ENCODE peak calls at places on chromosomes 11 and 22, in seven cellular contexts. E, R, O, Z, K, X and L are unnamed samples.

GRCh38 chr11:71917646-71918045 is 10.7 kb downstream of the XNDC1N start:
- DNase-seq in E (no peak), R (no peak), O (no peak), Z (no peak), K (no peak), X (no peak), L (no peak)

GRCh38 chr11:44143987-44144909 is 48.8 kb downstream of the EXT2 start:
- DNase-seq in E (peak; percentile 95), R (no peak), O (no peak), Z (no peak), K (no peak), X (peak; percentile 4), L (no peak)

GRCh38 chr22:26835929-26836528 is 178.6 kb downstream of the MIAT start:
- DNase-seq in E (peak; percentile 45), R (peak; percentile 41), O (no peak), Z (peak; percentile 94), K (no peak), X (peak; percentile 73), L (no peak)

GRCh38 chr22:47177334-47177815 is 414.9 kb downstream of the TBC1D22A start:
- DNase-seq in E (no peak), R (peak; percentile 12), O (no peak), Z (no peak), K (peak; percentile 6), X (no peak), L (no peak)

GRCh38 chr22:31400023-31400397 is 606 bp downstream of the DRG1 start:
- DNase-seq in E (no peak), R (no peak), O (peak; percentile 39), Z (peak; percentile 7), K (no peak), X (no peak), L (no peak)

GRCh38 chr11:101848262-101848661 is 66.5 kb upstream of the CEP126 start:
- DNase-seq in E (peak; percentile 77), R (no peak), O (no peak), Z (peak; percentile 33), K (no peak), X (peak; percentile 38), L (no peak)

GRCh38 chr11:103609117-103610066 is 427.0 kb upstream of the DDI1 start:
- DNase-seq in E (peak; percentile 97), R (no peak), O (peak; percentile 97), Z (peak; percentile 66), K (no peak), X (no peak), L (peak; percentile 66)

GRCh38 chr11:72045849-72046248 is 34.5 kb downstream of the NUMA1 start:
- DNase-seq in E (no peak), R (no peak), O (no peak), Z (no peak), K (no peak), X (no peak), L (no peak)

GRCh38 chr11:28439403-28439802 is 331.2 kb downstream of the METTL15 start:
- DNase-seq in E (no peak), R (no peak), O (no peak), Z (no peak), K (no peak), X (no peak), L (no peak)

GRCh38 chr11:19972091-19972490 is 188.2 kb downstream of the DBX1 start:
- DNase-seq in E (no peak), R (no peak), O (no peak), Z (no peak), K (no peak), X (no peak), L (no peak)

GRCh38 chr11:118884613-118885274 is 1.1 kb downstream of the CXCR5 start:
- DNase-seq in E (no peak), R (no peak), O (no peak), Z (no peak), K (no peak), X (no peak), L (no peak)

GRCh38 chr11:118883004-118883367 is 706 bp upstream of the CXCR5 start:
- DNase-seq in E (no peak), R (no peak), O (no peak), Z (no peak), K (no peak), X (no peak), L (no peak)

GRCh38 chr11:118883368-118884071 is at the start of gene CXCR5:
- DNase-seq in E (no peak), R (no peak), O (peak; percentile 50), Z (no peak), K (no peak), X (no peak), L (no peak)

GRCh38 chr11:118881130-118881717 is 2.5 kb upstream of the CXCR5 start:
- DNase-seq in E (no peak), R (no peak), O (no peak), Z (no peak), K (no peak), X (no peak), L (no peak)

DNA sequence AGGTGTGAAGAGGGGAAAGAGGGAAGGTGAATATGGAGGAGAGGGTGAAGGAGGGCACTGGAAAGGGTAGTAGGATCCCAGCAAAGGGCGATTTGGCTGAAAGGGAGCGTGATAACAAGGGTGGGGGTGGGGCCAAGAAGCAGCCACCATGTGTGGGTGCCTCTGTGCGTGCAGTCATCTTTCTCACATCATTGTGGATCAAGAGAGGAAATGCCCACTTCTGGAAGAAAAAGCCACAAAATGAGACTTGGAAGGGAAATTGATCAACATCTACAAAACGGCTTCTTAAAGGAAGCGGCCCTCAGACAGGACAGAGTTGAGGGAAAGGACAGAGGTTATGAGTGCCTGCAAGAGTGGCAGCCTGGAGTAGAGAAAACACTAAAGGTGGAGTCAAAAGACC is 1.2 kb upstream of the CXCR5 start:
- DNase-seq in E (no peak), R (no peak), O (no peak), Z (no peak), K (no peak), X (no peak), L (no peak)
- H3K36me3 ChIP-seq in E (no peaks in the 10 kb centered on the region), R (no peaks in the 10 kb centered on the region), O (no peaks in the 10 kb centered on the region), Z (no peaks in the 10 kb centered on the region), K (no peaks in the 10 kb centered on the region), X (no peaks in the 10 kb centered on the region), L (no peaks in the 10 kb centered on the region)

DNA sequence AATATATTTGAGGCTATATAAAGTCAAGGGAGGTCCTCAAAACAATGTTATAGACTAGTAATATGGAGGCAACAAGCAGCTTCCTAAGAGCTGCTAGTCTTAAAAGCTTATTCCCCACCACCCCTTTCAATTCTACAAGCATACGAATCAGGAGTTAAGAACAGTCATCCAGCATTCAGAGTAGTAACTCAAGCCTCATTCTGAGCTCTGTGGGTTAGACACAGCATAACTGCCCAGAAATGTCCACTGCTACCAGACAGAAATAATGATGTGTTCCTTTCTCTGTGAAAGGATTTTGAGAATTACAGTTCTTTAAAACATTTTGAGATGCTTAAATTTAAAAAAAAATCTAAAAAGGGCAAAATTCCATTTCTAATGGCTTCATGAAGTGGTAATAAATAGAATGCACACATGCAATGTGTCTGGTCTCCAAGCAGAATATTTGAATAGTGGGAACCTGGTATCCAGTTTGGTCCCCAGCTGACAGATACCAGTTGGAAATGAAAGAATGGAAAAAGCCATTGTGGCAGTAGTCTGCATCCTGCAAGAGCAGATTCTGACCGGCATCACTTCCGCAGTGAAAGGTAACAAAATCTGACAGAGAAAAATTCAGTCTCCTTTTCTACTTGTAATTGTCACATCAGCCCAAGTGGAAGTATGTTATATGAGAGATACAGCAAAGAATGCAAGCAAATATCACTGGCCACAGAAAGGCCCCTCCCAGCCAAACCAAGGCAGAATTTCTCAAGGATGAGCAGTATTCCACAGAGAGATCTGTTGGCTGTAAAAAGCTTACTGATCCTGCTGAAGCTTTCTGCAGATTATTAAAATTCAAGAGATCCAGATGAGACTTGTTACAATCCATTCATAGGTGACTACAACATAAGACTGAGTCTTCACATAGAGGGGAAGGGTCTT is 310.8 kb upstream of the PITPNB start:
- DNase-seq in E (no peak), R (no peak), O (peak; percentile 88), Z (no peak), K (no peak), X (no peak), L (no peak)
- H3K36me3 ChIP-seq in E (no peaks in the 10 kb centered on the region), R (no peaks in the 10 kb centered on the region), O (no peaks in the 10 kb centered on the region), Z (no peaks in the 10 kb centered on the region), K (no peaks in the 10 kb centered on the region), X (no peaks in the 10 kb centered on the region), L (no peaks in the 10 kb centered on the region)

DNA sequence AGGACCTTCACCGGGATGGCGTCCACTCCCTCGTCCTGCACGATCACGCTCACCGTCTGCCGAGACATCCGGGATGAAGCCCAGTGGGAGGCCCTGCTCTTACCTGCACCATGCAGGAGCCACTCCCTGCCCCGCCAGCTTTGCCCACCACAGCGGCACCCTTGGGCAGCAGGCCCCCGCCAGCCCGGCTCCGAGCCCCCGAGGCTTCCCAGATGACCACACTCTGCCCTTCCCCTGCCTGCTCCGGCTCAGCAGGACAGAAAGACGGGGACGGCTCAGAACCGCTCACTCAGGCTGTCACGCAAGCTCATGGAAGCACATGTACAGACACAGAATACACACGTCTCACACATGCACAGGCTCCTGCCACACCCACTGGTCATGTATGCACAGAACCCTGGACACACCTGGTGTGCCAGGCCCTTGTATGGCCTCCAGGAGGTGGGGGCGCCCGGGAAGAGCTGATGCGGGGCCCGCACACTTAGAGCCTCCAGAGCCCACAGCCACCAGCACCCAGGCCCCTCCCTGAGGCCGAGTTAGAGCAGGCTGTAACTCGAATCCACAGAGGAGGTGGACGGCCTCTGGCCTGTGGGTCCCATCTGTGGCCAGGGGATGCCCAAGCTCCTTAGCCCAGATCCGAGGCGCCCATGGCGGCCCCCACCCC is 8.9 kb upstream of the MAPK11 start:
- DNase-seq in E (no peak), R (no peak), O (no peak), Z (no peak), K (no peak), X (no peak), L (no peak)
- H3K36me3 ChIP-seq in E (peaks cover 35% of the 10 kb centered on the region), R (peaks cover 96% of the 10 kb centered on the region), O (peaks cover 75% of the 10 kb centered on the region), Z (peaks cover 8% of the 10 kb centered on the region), K (peaks cover 94% of the 10 kb centered on the region), X (peaks cover 11% of the 10 kb centered on the region), L (peaks cover 79% of the 10 kb centered on the region)

GRCh38 chr22:37568448-37569008 is 8.2 kb downstream of the CDC42EP1 start:
- DNase-seq in E (no peak), R (no peak), O (no peak), Z (no peak), K (no peak), X (no peak), L (no peak)

GRCh38 chr22:37566329-37566837 is 6.1 kb downstream of the CDC42EP1 start:
- DNase-seq in E (no peak), R (no peak), O (no peak), Z (no peak), K (no peak), X (no peak), L (no peak)

GRCh38 chr22:37566903-37567798 is 6.9 kb downstream of the CDC42EP1 start:
- DNase-seq in E (peak; percentile 93), R (peak; percentile 78), O (peak; percentile 63), Z (peak; percentile 93), K (peak; percentile 84), X (peak; percentile 97), L (no peak)

GRCh38 chr22:37569009-37569920 is 9.0 kb downstream of the CDC42EP1 start:
- DNase-seq in E (no peak), R (no peak), O (no peak), Z (peak; percentile 59), K (no peak), X (peak; percentile 89), L (no peak)

DNA sequence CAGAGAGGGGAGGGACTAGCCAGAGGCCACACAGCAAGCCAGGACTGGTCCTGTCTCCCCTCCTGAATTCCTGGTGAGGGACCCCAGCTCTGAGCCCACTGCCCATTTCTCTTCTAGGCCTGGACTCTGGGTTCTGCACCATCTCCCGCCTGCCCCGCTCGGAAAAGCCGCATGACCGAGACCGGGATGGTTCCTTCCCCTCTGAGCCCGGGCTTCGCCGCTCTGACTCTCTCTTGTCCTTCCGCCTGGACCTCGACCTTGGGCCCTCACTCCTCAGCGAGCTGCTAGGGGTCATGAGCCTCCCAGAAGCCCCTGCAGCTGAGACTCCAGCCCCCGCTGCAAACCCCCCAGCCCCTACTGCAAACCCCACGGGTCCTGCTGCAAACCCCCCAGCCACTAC is 7.7 kb downstream of the CDC42EP1 start:
- DNase-seq in E (no peak), R (no peak), O (no peak), Z (no peak), K (no peak), X (no peak), L (no peak)
- H3K36me3 ChIP-seq in E (peaks cover 8% of the 10 kb centered on the region), R (peaks cover 36% of the 10 kb centered on the region), O (peaks cover 26% of the 10 kb centered on the region), Z (no peaks in the 10 kb centered on the region), K (peaks cover 37% of the 10 kb centered on the region), X (no peaks in the 10 kb centered on the region), L (peaks cover 48% of the 10 kb centered on the region)